ENCODE peak calls at places on chromosomes 4 and X, in five cellular contexts. One of them, this sample, is unnamed.

GRCh38 chrX:114717921-114718320 is 134.0 kb downstream of the HTR2C start:
- DNase-seq in mesendoderm: peak
- DNase-seq in H9: peak
- DNase-seq in trophoblast cell: no peak
- DNase-seq in IMR-90: no peak
- DNase-seq in this sample: no peak

GRCh38 chrX:100297732-100298131 is 112.3 kb downstream of the PCDH19 start:
- DNase-seq in mesendoderm: no peak
- DNase-seq in H9: no peak
- DNase-seq in trophoblast cell: no peak
- DNase-seq in IMR-90: no peak
- DNase-seq in this sample: no peak

GRCh38 chr4:64230709-64231310 is 178.4 kb downstream of the TECRL start:
- DNase-seq in mesendoderm: peak
- DNase-seq in H9: no peak
- DNase-seq in trophoblast cell: no peak
- DNase-seq in IMR-90: peak
- DNase-seq in this sample: peak

GRCh38 chr4:176043838-176044588 is 21.6 kb upstream of the WDR17 start:
- DNase-seq in mesendoderm: no peak
- DNase-seq in H9: no peak
- DNase-seq in trophoblast cell: no peak
- DNase-seq in IMR-90: no peak
- DNase-seq in this sample: no peak

GRCh38 chr4:108893474-108893873 is 130.6 kb upstream of the ETNPPL start:
- DNase-seq in mesendoderm: no peak
- DNase-seq in H9: no peak
- DNase-seq in trophoblast cell: no peak
- DNase-seq in IMR-90: no peak
- DNase-seq in this sample: no peak

GRCh38 chrX:27600686-27601085 is 10.5 kb downstream of the DCAF8L2 start:
- DNase-seq in mesendoderm: no peak
- DNase-seq in H9: no peak
- DNase-seq in trophoblast cell: no peak
- DNase-seq in IMR-90: no peak
- DNase-seq in this sample: no peak

GRCh38 chrX:36241397-36241796 is 321.9 kb downstream of the CFAP47 start:
- DNase-seq in mesendoderm: peak
- DNase-seq in H9: peak
- DNase-seq in trophoblast cell: no peak
- DNase-seq in IMR-90: no peak
- DNase-seq in this sample: no peak

GRCh38 chr4:80500593-80500992 is 165.1 kb downstream of the CFAP299 start:
- DNase-seq in mesendoderm: no peak
- DNase-seq in H9: no peak
- DNase-seq in trophoblast cell: no peak
- DNase-seq in IMR-90: no peak
- DNase-seq in this sample: no peak

GRCh38 chrX:20217279-20217678 is 49.4 kb downstream of the RPS6KA3 start:
- DNase-seq in mesendoderm: no peak
- DNase-seq in H9: no peak
- DNase-seq in trophoblast cell: no peak
- DNase-seq in IMR-90: peak
- DNase-seq in this sample: peak

GRCh38 chrX:118528089-118528753 is 32.6 kb downstream of the DOCK11 start:
- DNase-seq in mesendoderm: no peak
- DNase-seq in H9: no peak
- DNase-seq in trophoblast cell: no peak
- DNase-seq in IMR-90: no peak
- DNase-seq in this sample: no peak

GRCh38 chr4:122914938-122915337 is 7.5 kb downstream of the NUDT6 start:
- DNase-seq in mesendoderm: no peak
- DNase-seq in H9: no peak
- DNase-seq in trophoblast cell: no peak
- DNase-seq in IMR-90: peak
- DNase-seq in this sample: peak

GRCh38 chr4:103645991-103646390 is 73.8 kb downstream of the TACR3 start:
- DNase-seq in mesendoderm: no peak
- DNase-seq in H9: no peak
- DNase-seq in trophoblast cell: no peak
- DNase-seq in IMR-90: no peak
- DNase-seq in this sample: no peak

GRCh38 chr4:8840816-8841455 is 30.7 kb downstream of the HMX1 start:
- DNase-seq in mesendoderm: no peak
- DNase-seq in H9: peak
- DNase-seq in trophoblast cell: no peak
- DNase-seq in IMR-90: no peak
- DNase-seq in this sample: no peak

GRCh38 chr4:123599920-123600394 is 203.4 kb downstream of the SPRY1 start:
- DNase-seq in mesendoderm: peak
- DNase-seq in H9: peak
- DNase-seq in trophoblast cell: no peak
- DNase-seq in IMR-90: peak
- DNase-seq in this sample: peak

GRCh38 chr4:121168865-121169281 is 4.8 kb upstream of the TNIP3 start:
- DNase-seq in mesendoderm: no peak
- DNase-seq in H9: no peak
- DNase-seq in trophoblast cell: no peak
- DNase-seq in IMR-90: no peak
- DNase-seq in this sample: no peak

GRCh38 chr4:17358236-17358635 is 153.7 kb downstream of the QDPR start:
- DNase-seq in mesendoderm: no peak
- DNase-seq in H9: no peak
- DNase-seq in trophoblast cell: no peak
- DNase-seq in IMR-90: no peak
- DNase-seq in this sample: no peak

GRCh38 chrX:23008431-23009099 is 8.8 kb downstream of the DDX53 start:
- DNase-seq in mesendoderm: peak
- DNase-seq in H9: no peak
- DNase-seq in trophoblast cell: no peak
- DNase-seq in IMR-90: peak
- DNase-seq in this sample: peak

GRCh38 chr4:1551211-1551610 is 132.9 kb downstream of the FAM53A start:
- DNase-seq in mesendoderm: no peak
- DNase-seq in H9: no peak
- DNase-seq in trophoblast cell: no peak
- DNase-seq in IMR-90: no peak
- DNase-seq in this sample: no peak
- H3K18ac ChIP-seq in mesendoderm: no peak
- H3K18ac ChIP-seq in H9: no peak
- H3K18ac ChIP-seq in trophoblast cell: no peak
- H3K18ac ChIP-seq in IMR-90: no peak
- H3K18ac ChIP-seq in this sample: no peak

GRCh38 chr4:52657317-52657629 is 1.8 kb downstream of the USP46 start:
- DNase-seq in mesendoderm: no peak
- DNase-seq in H9: no peak
- DNase-seq in trophoblast cell: no peak
- DNase-seq in IMR-90: no peak
- DNase-seq in this sample: no peak

GRCh38 chr4:52658671-52659015 is 458 bp downstream of the USP46 start:
- DNase-seq in mesendoderm: peak
- DNase-seq in H9: no peak
- DNase-seq in trophoblast cell: no peak
- DNase-seq in IMR-90: no peak
- DNase-seq in this sample: no peak

GRCh38 chr4:52659722-52660261 is 691 bp upstream of the USP46 start:
- DNase-seq in mesendoderm: peak
- DNase-seq in H9: no peak
- DNase-seq in trophoblast cell: peak
- DNase-seq in IMR-90: no peak
- DNase-seq in this sample: peak

GRCh38 chr4:52659016-52659721 is at the start of gene USP46:
- DNase-seq in mesendoderm: peak
- DNase-seq in H9: peak
- DNase-seq in trophoblast cell: peak
- DNase-seq in IMR-90: peak
- DNase-seq in this sample: peak

GRCh38 chr4:52657630-52658501 is 1.2 kb downstream of the USP46 start:
- DNase-seq in mesendoderm: peak
- DNase-seq in H9: peak
- DNase-seq in trophoblast cell: no peak
- DNase-seq in IMR-90: peak
- DNase-seq in this sample: peak
- H3K18ac ChIP-seq in mesendoderm: peak
- H3K18ac ChIP-seq in H9: no peak
- H3K18ac ChIP-seq in trophoblast cell: no peak
- H3K18ac ChIP-seq in IMR-90: peak
- H3K18ac ChIP-seq in this sample: peak

DNA sequence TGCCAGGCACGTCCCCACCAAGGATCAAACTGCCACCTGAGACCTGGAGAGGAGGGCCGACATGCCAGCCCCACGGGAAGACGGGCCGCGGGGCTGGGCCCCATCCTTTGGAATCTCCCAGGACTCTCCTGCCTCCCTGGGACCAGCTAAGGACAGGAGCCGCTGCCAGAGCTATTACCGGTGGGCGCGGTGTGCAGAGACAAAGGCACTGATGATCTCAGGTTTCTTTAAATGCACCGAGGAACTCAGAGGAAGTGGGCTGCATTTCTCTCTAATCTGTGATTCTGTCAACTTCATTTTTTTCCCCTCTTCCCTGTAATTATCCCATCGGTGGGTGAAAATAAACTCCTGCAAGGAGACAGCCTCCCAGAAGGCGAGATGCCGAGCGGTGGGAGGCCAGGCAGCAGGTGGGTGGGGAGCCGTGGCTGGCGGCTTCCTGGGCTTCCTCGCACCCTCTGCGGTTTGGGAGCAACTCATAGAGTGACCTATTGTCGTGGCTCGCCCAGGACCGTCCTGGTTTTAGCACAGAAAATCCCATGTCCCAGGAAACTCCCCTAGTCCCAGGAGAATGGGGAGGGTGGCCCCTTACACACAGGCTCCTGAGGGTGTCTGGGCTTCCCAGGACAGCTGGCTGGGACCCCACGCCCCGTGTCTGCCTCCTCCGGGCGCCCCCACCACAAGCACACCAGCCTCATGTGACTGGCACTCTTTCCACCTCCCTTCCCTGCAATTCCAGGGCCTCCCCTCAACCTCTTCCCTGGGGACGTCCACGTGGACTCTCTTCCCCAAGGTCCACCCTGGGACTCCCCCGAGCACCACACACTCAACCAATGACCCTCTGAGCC is 62.3 kb upstream of the ADRA2C start:
- DNase-seq in mesendoderm: peak
- DNase-seq in H9: no peak
- DNase-seq in trophoblast cell: no peak
- DNase-seq in IMR-90: no peak
- DNase-seq in this sample: no peak
- H3K18ac ChIP-seq in mesendoderm: no peak
- H3K18ac ChIP-seq in H9: no peak
- H3K18ac ChIP-seq in trophoblast cell: no peak
- H3K18ac ChIP-seq in IMR-90: no peak
- H3K18ac ChIP-seq in this sample: no peak

GRCh38 chr4:151885123-151885522 is 124.3 kb upstream of the GATB start:
- DNase-seq in mesendoderm: no peak
- DNase-seq in H9: no peak
- DNase-seq in trophoblast cell: no peak
- DNase-seq in IMR-90: no peak
- DNase-seq in this sample: no peak
- H3K18ac ChIP-seq in mesendoderm: no peak
- H3K18ac ChIP-seq in H9: no peak
- H3K18ac ChIP-seq in trophoblast cell: no peak
- H3K18ac ChIP-seq in IMR-90: no peak
- H3K18ac ChIP-seq in this sample: no peak